ENCODE peak calls at places on chromosomes 11 and 22, in nine cellular contexts. N is stomach; A is endodermal cell; G is heart right ventricle; O is CD4-positive, CD25-positive, alpha-beta regulatory T cell; P is neural progenitor cell; L is gastrocnemius medialis; J is body of pancreas; C is CD8-positive, alpha-beta memory T cell. K is an unnamed sample.

GRCh38 chr22:22018825-22019658 is 36.5 kb upstream of the TOP3B start:
- DNase-seq in O (no peak), A (no peak), P (no peak), J (no peak), C (no peak), N (no peak), G (no peak), L (no peak), K (no peak)

GRCh38 chr11:17230867-17231851 is 23.4 kb upstream of the PIK3C2A start:
- DNase-seq in O (peak; percentile 77), L (no peak), A (no peak), N (no peak), G (no peak), C (no peak), P (no peak), J (no peak), K (no peak)

GRCh38 chr11:111967651-111968050 is 30.5 kb downstream of the DIXDC1 start:
- DNase-seq in J (no peak), C (no peak), O (no peak), A (no peak), N (peak; percentile 67), P (no peak), L (no peak), G (peak; percentile 37), K (no peak)

GRCh38 chr11:111419181-111419580 is 40.1 kb upstream of the POU2AF1 start:
- DNase-seq in N (no peak), A (peak; percentile 14), L (no peak), C (no peak), G (no peak), P (no peak), O (no peak), J (no peak), K (no peak)

GRCh38 chr22:44648821-44649566 is 53.0 kb upstream of the PRR5 start:
- DNase-seq in G (no peak), N (no peak), L (no peak), J (no peak), P (no peak), C (no peak), O (no peak), A (no peak), K (no peak)

GRCh38 chr11:134562941-134563471 is 151.0 kb upstream of the B3GAT1 start:
- DNase-seq in G (peak; percentile 2), J (no peak), A (peak; percentile 27), L (no peak), N (no peak), O (no peak), P (no peak), C (no peak), K (no peak)

GRCh38 chr22:47015589-47016178 is 253.2 kb downstream of the TBC1D22A start:
- DNase-seq in P (no peak), L (no peak), G (no peak), J (no peak), O (no peak), A (no peak), C (no peak), N (peak; percentile 23), K (no peak)

GRCh38 chr11:88448131-88448530 is 110.6 kb upstream of the CTSC start:
- DNase-seq in J (no peak), A (no peak), N (no peak), L (no peak), G (no peak), O (no peak), C (no peak), P (no peak), K (no peak)

GRCh38 chr22:44737414-44738346 is 14.7 kb upstream of the ARHGAP8 start:
- DNase-seq in C (no peak), P (no peak), A (no peak), L (no peak), N (no peak), J (no peak), O (no peak), G (no peak), K (no peak)

DNA sequence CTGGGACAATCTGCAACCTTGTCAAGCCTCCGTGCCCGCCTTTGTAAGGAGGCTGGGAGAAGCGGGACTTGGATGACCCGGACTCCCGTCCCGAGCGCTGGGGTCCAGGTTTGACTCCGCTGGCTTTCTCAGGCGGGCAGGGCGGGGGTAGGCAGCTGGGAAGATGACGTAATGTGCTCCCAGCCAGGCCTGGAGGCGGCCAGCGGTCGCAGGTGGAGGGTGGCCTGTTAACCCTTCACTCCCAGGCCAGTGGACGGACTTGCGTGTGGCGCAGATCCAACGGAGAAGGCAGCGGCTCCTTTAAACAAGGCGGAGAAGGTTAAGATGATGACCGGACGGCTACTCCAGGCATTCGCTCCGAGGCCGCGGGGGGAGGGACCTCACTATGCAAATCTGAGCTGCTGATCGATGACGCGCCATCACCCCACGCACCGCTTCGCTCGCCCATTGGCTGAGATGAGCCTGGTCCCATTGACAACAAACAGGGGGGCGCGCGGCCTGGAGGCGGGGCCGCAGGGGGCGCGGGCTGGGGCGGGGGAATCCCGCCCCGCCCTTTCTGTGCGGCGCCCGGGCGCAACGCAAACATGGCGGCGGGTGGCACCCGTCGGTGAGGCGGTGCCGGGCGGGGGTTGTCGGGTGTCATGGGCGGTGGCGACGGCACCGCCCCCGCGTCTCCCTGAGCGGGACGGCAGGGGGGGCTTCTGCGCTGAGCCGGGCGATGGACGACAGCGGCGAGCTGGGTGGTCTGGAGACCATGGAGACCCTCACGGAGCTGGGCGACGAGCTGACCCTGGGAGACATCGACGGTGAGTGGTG is at the start of gene SREBF2:
- DNase-seq in C (peak; percentile 98), L (peak; percentile 100), P (peak; percentile 100), G (peak; percentile 100), N (peak; percentile 100), O (peak; percentile 99), A (peak; percentile 100), J (peak; percentile 100), K (peak; percentile 100)
- H3K4me1 ChIP-seq in C (peaks cover 24% of the 10 kb centered on the region), L (peaks cover 12% of the 10 kb centered on the region), P (peaks cover 30% of the 10 kb centered on the region), G (peaks cover 22% of the 10 kb centered on the region), N (peaks cover 47% of the 10 kb centered on the region), O (peaks cover 17% of the 10 kb centered on the region), A (no peaks in the 10 kb centered on the region), J (peaks cover 25% of the 10 kb centered on the region), K (peaks cover 37% of the 10 kb centered on the region)

DNA sequence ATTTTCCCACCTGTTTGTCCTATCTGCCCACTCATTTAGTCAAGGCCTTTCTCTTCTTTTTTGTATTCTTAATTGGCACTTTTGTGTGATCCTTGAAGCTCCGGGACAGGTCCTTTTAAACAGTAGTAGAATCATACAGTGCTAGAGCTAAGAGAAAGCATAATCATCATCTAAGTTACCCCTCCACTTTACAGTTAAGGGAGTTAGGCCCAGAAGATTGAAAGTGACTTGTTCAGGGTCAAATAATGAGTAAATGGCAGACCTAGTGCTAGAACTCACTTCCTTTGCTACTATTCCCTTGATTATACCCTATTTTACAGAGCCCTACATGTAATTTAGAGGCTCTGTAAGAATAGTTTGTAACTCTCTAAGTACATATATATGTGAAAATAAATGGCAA is 2.5 kb downstream of the USP47 start:
- DNase-seq in G (no peak), J (no peak), A (no peak), P (no peak), N (no peak), L (no peak), O (peak; percentile 26), C (no peak), K (no peak)
- H3K27ac ChIP-seq in G (peak overlapping the region; percentile 97), J (no peak overlapping the region), A (no peak overlapping the region), P (no peak overlapping the region), N (peak overlapping the region; percentile 98), L (peak overlapping the region; percentile 100), O (peak overlapping the region; percentile 95), C (peak overlapping the region; percentile 92), K (peak overlapping the region; percentile 99)

GRCh38 chr11:33321483-33321882 is 64.3 kb downstream of the HIPK3 start:
- DNase-seq in J (no peak), N (no peak), C (no peak), G (no peak), O (no peak), P (no peak), L (no peak), A (no peak), K (no peak)
- H3K4me1 ChIP-seq in J (peaks cover 40% of the 10 kb centered on the region), N (peaks cover 86% of the 10 kb centered on the region), C (peaks cover 5% of the 10 kb centered on the region), G (peaks cover 93% of the 10 kb centered on the region), O (no peaks in the 10 kb centered on the region), P (peaks cover 4% of the 10 kb centered on the region), L (peaks cover 76% of the 10 kb centered on the region), A (peaks cover 2% of the 10 kb centered on the region), K (peaks cover 88% of the 10 kb centered on the region)

DNA sequence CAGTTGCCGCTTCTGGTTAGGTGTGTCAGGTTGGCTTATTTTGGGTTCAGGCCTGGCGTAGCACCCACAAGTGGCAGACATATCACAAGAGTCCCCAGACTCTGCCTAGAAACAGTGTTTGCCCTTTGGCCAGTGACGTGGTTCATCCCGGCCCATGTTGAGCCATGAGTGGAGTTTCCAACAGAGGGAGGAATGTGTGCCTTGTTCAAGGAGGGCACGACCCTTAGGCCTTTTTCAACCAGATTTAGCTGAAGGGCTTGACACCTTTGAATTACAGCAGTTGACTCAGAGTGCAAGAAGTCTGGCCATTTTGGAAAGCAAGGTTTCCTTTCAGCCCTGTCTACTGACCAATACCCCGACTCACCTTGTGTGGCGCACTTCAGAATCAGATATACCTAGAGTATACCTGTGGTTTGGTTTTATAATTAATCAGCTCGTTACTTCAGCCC is 15.1 kb upstream of the AIFM3 start:
- DNase-seq in C (no peak), N (no peak), O (no peak), P (peak; percentile 26), J (no peak), L (no peak), G (no peak), A (no peak), K (no peak)
- H3K27ac ChIP-seq in C (no peak overlapping the region), N (peak overlapping the region; percentile 25), O (no peak overlapping the region), P (no peak overlapping the region), J (peak overlapping the region; percentile 40), L (peak overlapping the region; percentile 71), G (no peak overlapping the region), A (no peak overlapping the region), K (no peak overlapping the region)

GRCh38 chr22:31490496-31490925 is 869 bp upstream of the EIF4ENIF1 start:
- DNase-seq in J (peak; percentile 51), P (peak; percentile 43), G (peak; percentile 60), N (peak; percentile 53), O (peak; percentile 80), C (peak; percentile 41), L (peak; percentile 40), A (peak; percentile 68), K (peak; percentile 92)
- H3K4me1 ChIP-seq in J (peaks cover 25% of the 10 kb centered on the region), P (peaks cover 26% of the 10 kb centered on the region), G (peaks cover 25% of the 10 kb centered on the region), N (peaks cover 54% of the 10 kb centered on the region), O (peaks cover 47% of the 10 kb centered on the region), C (peaks cover 39% of the 10 kb centered on the region), L (peaks cover 35% of the 10 kb centered on the region), A (no peaks in the 10 kb centered on the region), K (peaks cover 38% of the 10 kb centered on the region)

GRCh38 chr22:19761500-19762314 is 1.1 kb downstream of the TBX1 start:
- DNase-seq in J (no peak), C (no peak), A (peak; percentile 73), L (no peak), N (no peak), G (no peak), O (no peak), P (peak; percentile 61), K (no peak)

GRCh38 chr22:19759459-19759993 is 1.1 kb upstream of the TBX1 start:
- DNase-seq in C (no peak), G (no peak), N (no peak), P (peak; percentile 73), J (no peak), O (no peak), A (peak; percentile 73), L (no peak), K (no peak)

GRCh38 chr22:19761022-19761499 is 483 bp downstream of the TBX1 start:
- DNase-seq in P (peak; percentile 61), C (no peak), L (no peak), G (no peak), J (no peak), N (no peak), O (no peak), A (peak; percentile 63), K (no peak)

GRCh38 chr22:19759994-19760651 is 455 bp upstream of the TBX1 start:
- DNase-seq in A (no peak), C (no peak), P (peak; percentile 36), L (no peak), G (no peak), J (no peak), O (no peak), N (no peak), K (no peak)

GRCh38 chr22:19760652-19761002 is at the start of gene TBX1:
- DNase-seq in G (no peak), A (no peak), J (no peak), P (no peak), C (no peak), L (no peak), N (no peak), O (no peak), K (no peak)
- H3K27ac ChIP-seq in G (no peak within 1 kb of the TSS), A (no peak within 1 kb of the TSS), J (no peak within 1 kb of the TSS), P (no peak within 1 kb of the TSS), C (peak within 1 kb of the TSS; percentile 72), L (peak within 1 kb of the TSS; percentile 81), N (no peak within 1 kb of the TSS), O (no peak within 1 kb of the TSS), K (no peak within 1 kb of the TSS)

K was measured in esophagus muscularis mucosa.